ENCODE peak calls at places on chromosomes 16 and 17, in eight cellular contexts. J is A549; V is MM.1S; C is heart right ventricle; K is heart left ventricle; Z is CD4-positive, CD25-positive, alpha-beta regulatory T cell; M is CD8-positive, alpha-beta T cell; D is CD8-positive, alpha-beta memory T cell. Y is an unnamed sample.

GRCh38 chr16:11636172-11636721 is 32.0 kb upstream of the SNN start:
- DNase-seq in C (no peak), J (no peak), V (no peak), M (no peak), K (no peak), D (no peak), Z (peak; percentile 36), Y (no peak)

GRCh38 chr16:30876867-30877266 is 17.0 kb downstream of the BCL7C start:
- DNase-seq in C (no peak), D (no peak), M (no peak), V (no peak), K (no peak), J (no peak), Z (no peak), Y (no peak)

GRCh38 chr17:45896803-45897693 is 2.7 kb downstream of the MAPT start:
- DNase-seq in C (no peak), Z (no peak), V (no peak), D (no peak), K (no peak), J (peak; percentile 63), M (no peak), Y (no peak)

GRCh38 chr17:79011451-79012147 is 2.0 kb upstream of the CANT1 start:
- DNase-seq in Z (no peak), C (no peak), M (no peak), K (no peak), V (no peak), J (no peak), D (no peak), Y (no peak)

GRCh38 chr16:53053967-53054669 is 673 bp upstream of the CHD9 start:
- DNase-seq in C (peak; percentile 51), Z (peak; percentile 23), M (no peak), J (no peak), K (peak; percentile 64), V (peak; percentile 48), D (no peak), Y (no peak)

GRCh38 chr16:81786868-81787267 is 7.8 kb downstream of the PLCG2 start:
- DNase-seq in J (no peak), C (no peak), Z (no peak), K (no peak), M (no peak), V (no peak), D (no peak), Y (no peak)

GRCh38 chr17:9360610-9361571 is 214.7 kb downstream of the STX8 start:
- DNase-seq in D (no peak), Z (no peak), K (no peak), M (no peak), J (peak; percentile 70), V (no peak), C (peak; percentile 11), Y (no peak)

GRCh38 chr17:82830249-82830661 is 9.6 kb downstream of the ZNF750 start:
- DNase-seq in J (no peak), C (peak; percentile 81), M (no peak), Z (no peak), D (no peak), K (peak; percentile 94), V (no peak), Y (no peak)

GRCh38 chr16:87533061-87533460 is 40.2 kb upstream of the ZCCHC14 start:
- DNase-seq in D (no peak), C (no peak), Z (no peak), K (no peak), J (no peak), M (no peak), V (no peak), Y (no peak)

GRCh38 chr16:87534751-87535150 is 41.9 kb upstream of the ZCCHC14 start:
- DNase-seq in J (no peak), V (no peak), C (no peak), Z (no peak), M (no peak), D (no peak), K (no peak), Y (no peak)

GRCh38 chr16:87535457-87535854 is 42.6 kb upstream of the ZCCHC14 start:
- DNase-seq in C (no peak), K (no peak), Z (no peak), J (no peak), D (no peak), V (no peak), M (no peak), Y (no peak)

GRCh38 chr16:87535855-87536794 is 43.3 kb upstream of the ZCCHC14 start:
- DNase-seq in Z (no peak), M (no peak), V (no peak), J (no peak), D (no peak), C (no peak), K (no peak), Y (no peak)

GRCh38 chr16:87534030-87534653 is 41.3 kb upstream of the ZCCHC14 start:
- DNase-seq in V (no peak), M (no peak), D (no peak), J (no peak), K (no peak), C (no peak), Z (no peak), Y (no peak)
- H3K4me3 ChIP-seq in V (no peak overlapping the region), M (no peak overlapping the region), D (no peak overlapping the region), J (no peak overlapping the region), K (no peak overlapping the region), C (no peak overlapping the region), Z (no peak overlapping the region), Y (no peak overlapping the region)

DNA sequence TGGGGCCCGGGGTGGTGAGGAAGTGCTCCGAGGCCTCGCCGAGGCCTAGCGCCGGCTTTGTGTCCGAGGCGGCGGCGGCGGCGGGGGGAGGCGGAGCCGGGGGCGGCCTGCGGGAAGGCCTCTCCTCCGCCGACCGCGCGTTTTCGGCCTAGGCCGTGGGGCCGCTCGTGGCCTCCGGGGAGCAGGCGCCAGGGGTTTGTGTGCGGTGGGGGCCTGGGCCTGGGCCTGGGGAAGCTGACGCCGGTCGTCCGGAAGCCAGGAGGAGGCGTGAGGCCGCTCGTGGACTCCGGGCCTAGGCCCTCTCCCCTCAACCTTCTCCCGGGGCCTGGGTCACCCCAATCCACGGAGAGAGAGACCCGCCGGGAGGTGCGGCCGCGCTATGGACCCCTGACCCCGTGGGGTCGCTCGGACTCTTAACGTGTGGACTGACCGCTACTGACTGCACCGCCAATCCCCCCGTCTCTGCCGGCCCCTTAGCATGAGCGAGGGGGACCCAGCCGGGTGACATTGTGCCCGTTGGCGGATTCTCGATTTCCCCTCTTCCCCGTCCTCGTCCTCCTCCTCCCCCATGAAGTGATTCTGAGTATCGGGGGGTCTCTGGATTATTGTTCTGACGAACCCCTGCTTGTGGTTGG is 601 bp downstream of the RBBP6 start:
- DNase-seq in D (peak; percentile 46), M (peak; percentile 41), Z (peak; percentile 39), C (peak; percentile 53), V (peak; percentile 59), J (no peak), K (peak; percentile 87), Y (no peak)
- H3K4me3 ChIP-seq in D (peak overlapping the region; percentile 87), M (peak overlapping the region; percentile 74), Z (peak overlapping the region; percentile 99), C (peak overlapping the region; percentile 80), V (peak overlapping the region; percentile 96), J (peak overlapping the region; percentile 92), K (peak overlapping the region; percentile 98), Y (peak overlapping the region; percentile 98)

GRCh38 chr16:2008009-2008526 is 1.6 kb downstream of the ZNF598 start:
- DNase-seq in Z (peak; percentile 33), V (no peak), J (no peak), C (no peak), D (no peak), K (no peak), M (no peak), Y (no peak)
- H3K4me3 ChIP-seq in Z (peak overlapping the region; percentile 71), V (peak overlapping the region; percentile 92), J (peak overlapping the region; percentile 94), C (no peak overlapping the region), D (peak overlapping the region; percentile 69), K (peak overlapping the region; percentile 98), M (peak overlapping the region; percentile 79), Y (peak overlapping the region; percentile 58)

GRCh38 chr17:72602517-72603345 is 481.9 kb downstream of the SOX9 start:
- DNase-seq in V (peak; percentile 92), C (no peak), Z (no peak), M (no peak), K (no peak), D (no peak), J (peak; percentile 97), Y (no peak)
- H3K4me3 ChIP-seq in V (peak overlapping the region; percentile 50), C (no peak overlapping the region), Z (no peak overlapping the region), M (no peak overlapping the region), K (no peak overlapping the region), D (no peak overlapping the region), J (peak overlapping the region; percentile 10), Y (no peak overlapping the region)

GRCh38 chr17:50274945-50275221 is 617 bp downstream of the TMEM92 start:
- DNase-seq in K (no peak), C (no peak), V (no peak), M (no peak), J (no peak), Z (no peak), D (no peak), Y (no peak)
- H3K4me3 ChIP-seq in K (no peak overlapping the region), C (no peak overlapping the region), V (no peak overlapping the region), M (no peak overlapping the region), J (peak overlapping the region; percentile 51), Z (no peak overlapping the region), D (no peak overlapping the region), Y (peak overlapping the region; percentile 32)

Y was measured in esophagus squamous epithelium.